ENCODE peak calls at places on chromosomes 7 and 10, in ten cellular contexts. W, V, U, T, P, L, F, Y, R and C are unnamed samples.

GRCh38 chr7:13016036-13016581 is 328.7 kb downstream of the ARL4A start:
- DNase-seq in R (no peak), L (no peak), U (no peak), F (no peak), Y (no peak), P (no peak), V (no peak), T (no peak), W (no peak), C (no peak)

GRCh38 chr7:131027287-131027773 is 293.3 kb upstream of the KLF14 start:
- DNase-seq in F (no peak), V (peak), R (no peak), U (peak), W (peak), Y (no peak), L (peak), P (peak), T (no peak), C (no peak)

GRCh38 chr10:48684792-48685651 is at the start of gene WDFY4:
- DNase-seq in W (no peak), P (no peak), L (peak), T (no peak), R (no peak), Y (no peak), F (no peak), V (no peak), U (no peak), C (no peak)

GRCh38 chr10:132101529-132101928 is 35.8 kb downstream of the JAKMIP3 start:
- DNase-seq in F (no peak), R (no peak), U (no peak), Y (no peak), L (no peak), V (no peak), T (no peak), W (no peak), P (no peak), C (no peak)

GRCh38 chr7:157932498-157933218 is 595.9 kb downstream of the DNAJB6 start:
- DNase-seq in F (no peak), T (no peak), R (no peak), Y (no peak), P (peak), W (no peak), V (no peak), L (no peak), U (no peak), C (no peak)

GRCh38 chr7:27151341-27151944 is 940 bp downstream of the HOXA3 start:
- DNase-seq in P (no peak), F (no peak), W (no peak), R (no peak), Y (no peak), V (no peak), U (no peak), T (no peak), L (no peak), C (no peak)

GRCh38 chr10:73782749-73783085 is 869 bp downstream of the CHCHD1 start:
- DNase-seq in R (no peak), F (no peak), U (no peak), P (no peak), V (no peak), L (no peak), T (no peak), W (no peak), Y (no peak), C (no peak)

GRCh38 chr10:102935939-102936605 is 18.0 kb downstream of the CNNM2 start:
- DNase-seq in U (no peak), P (no peak), F (no peak), T (no peak), W (no peak), Y (no peak), R (no peak), V (no peak), L (no peak), C (no peak)